ENCODE peak calls at places on chromosomes 12 and 14, in six cellular contexts. A is fibroblast of lung, V is tibial artery, Y is mucosa of descending colon, C is A673, X is PC-3. O is an unnamed sample.

GRCh38 chr12:5479761-5480160 is 47.9 kb downstream of the NTF3 start:
- DNase-seq in A (no peak), V (no peak), Y (no peak), C (no peak), X (no peak), O (no peak)

GRCh38 chr14:101318271-101318670 is 243.0 kb upstream of the DIO3 start:
- DNase-seq in A (no peak), V (no peak), Y (no peak), C (no peak), X (no peak), O (no peak)

GRCh38 chr12:4579305-4580097 is 17.5 kb downstream of the DYRK4 start:
- DNase-seq in A (peak; percentile 15), V (no peak), Y (no peak), C (peak; percentile 46), X (peak; percentile 5), O (no peak)

GRCh38 chr12:1618489-1618888 is 10.5 kb upstream of the WNT5B start:
- DNase-seq in A (no peak), V (no peak), Y (no peak), C (no peak), X (no peak), O (no peak)

GRCh38 chr12:113898466-113898865 is 67.7 kb downstream of the RBM19 start:
- DNase-seq in A (no peak), V (no peak), Y (no peak), C (no peak), X (no peak), O (no peak)

GRCh38 chr14:70821916-70822705 is 12.8 kb upstream of the MAP3K9 start:
- DNase-seq in A (peak; percentile 28), V (peak; percentile 36), Y (peak; percentile 54), C (peak; percentile 71), X (peak; percentile 41), O (no peak)

GRCh38 chr12:115155665-115156645 is 472.0 kb upstream of the TBX3 start:
- DNase-seq in A (peak; percentile 58), V (no peak), Y (no peak), C (no peak), X (peak; percentile 99), O (peak; percentile 99)

GRCh38 chr14:28671425-28671824 is 95.2 kb upstream of the FOXG1 start:
- DNase-seq in A (peak; percentile 53), V (no peak), Y (no peak), C (peak; percentile 3), X (peak; percentile 60), O (no peak)

GRCh38 chr12:51759175-51759574 is 89.3 kb downstream of the FIGNL2 start:
- DNase-seq in A (no peak), V (no peak), Y (no peak), C (no peak), X (peak; percentile 83), O (no peak)

GRCh38 chr12:124655317-124656213 is 88.2 kb upstream of the NCOR2 start:
- DNase-seq in A (peak; percentile 97), V (peak; percentile 55), Y (peak; percentile 60), C (peak; percentile 66), X (no peak), O (peak; percentile 73)

GRCh38 chr14:99602788-99603415 is 1.1 kb downstream of the CCDC85C start:
- DNase-seq in A (no peak), V (no peak), Y (peak; percentile 64), C (no peak), X (no peak), O (no peak)

GRCh38 chr12:49548481-49548821 is 9.6 kb downstream of the KCNH3 start:
- DNase-seq in A (no peak), V (no peak), Y (no peak), C (peak; percentile 40), X (no peak), O (no peak)

GRCh38 chr14:44745371-44745770 is 216.4 kb downstream of the KLHL28 start:
- DNase-seq in A (no peak), V (no peak), Y (no peak), C (no peak), X (no peak), O (no peak)
- TF ChIP-seq CTCF in A (no peak), V (no peak), Y (no peak), C (no peak), X (no peak), O (no peak)

DNA sequence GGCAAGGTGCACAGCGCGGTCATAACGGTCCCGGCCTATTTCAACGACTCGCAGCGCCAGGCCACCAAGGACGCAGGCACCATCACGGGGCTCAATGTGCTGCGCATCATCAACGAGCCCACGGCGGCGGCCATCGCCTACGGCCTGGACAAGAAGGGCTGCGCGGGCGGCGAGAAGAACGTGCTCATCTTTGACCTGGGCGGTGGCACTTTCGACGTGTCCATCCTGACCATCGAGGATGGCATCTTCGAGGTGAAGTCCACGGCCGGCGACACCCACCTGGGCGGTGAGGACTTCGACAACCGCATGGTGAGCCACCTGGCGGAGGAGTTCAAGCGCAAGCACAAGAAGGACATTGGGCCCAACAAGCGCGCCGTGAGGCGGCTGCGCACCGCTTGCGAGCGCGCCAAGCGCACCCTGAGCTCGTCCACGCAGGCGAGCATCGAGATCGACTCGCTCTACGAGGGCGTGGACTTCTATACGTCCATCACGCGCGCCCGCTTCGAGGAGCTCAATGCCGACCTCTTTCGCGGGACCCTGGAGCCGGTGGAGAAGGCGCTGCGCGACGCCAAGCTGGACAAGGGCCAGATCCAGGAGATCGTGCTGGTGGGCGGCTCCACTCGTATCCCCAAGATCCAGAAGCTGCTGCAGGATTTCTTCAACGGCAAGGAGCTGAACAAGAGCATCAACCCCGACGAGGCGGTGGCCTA is 875 bp downstream of the HSPA2 start:
- DNase-seq in A (peak; percentile 4), V (no peak), Y (peak; percentile 58), C (no peak), X (no peak), O (no peak)
- H3K4me3 ChIP-seq in A (peak overlapping the region; percentile 53), V (peak overlapping the region; percentile 64), Y (no peak overlapping the region), C (peak overlapping the region; percentile 59), X (peak overlapping the region; percentile 61), O (peak overlapping the region; percentile 46)

DNA sequence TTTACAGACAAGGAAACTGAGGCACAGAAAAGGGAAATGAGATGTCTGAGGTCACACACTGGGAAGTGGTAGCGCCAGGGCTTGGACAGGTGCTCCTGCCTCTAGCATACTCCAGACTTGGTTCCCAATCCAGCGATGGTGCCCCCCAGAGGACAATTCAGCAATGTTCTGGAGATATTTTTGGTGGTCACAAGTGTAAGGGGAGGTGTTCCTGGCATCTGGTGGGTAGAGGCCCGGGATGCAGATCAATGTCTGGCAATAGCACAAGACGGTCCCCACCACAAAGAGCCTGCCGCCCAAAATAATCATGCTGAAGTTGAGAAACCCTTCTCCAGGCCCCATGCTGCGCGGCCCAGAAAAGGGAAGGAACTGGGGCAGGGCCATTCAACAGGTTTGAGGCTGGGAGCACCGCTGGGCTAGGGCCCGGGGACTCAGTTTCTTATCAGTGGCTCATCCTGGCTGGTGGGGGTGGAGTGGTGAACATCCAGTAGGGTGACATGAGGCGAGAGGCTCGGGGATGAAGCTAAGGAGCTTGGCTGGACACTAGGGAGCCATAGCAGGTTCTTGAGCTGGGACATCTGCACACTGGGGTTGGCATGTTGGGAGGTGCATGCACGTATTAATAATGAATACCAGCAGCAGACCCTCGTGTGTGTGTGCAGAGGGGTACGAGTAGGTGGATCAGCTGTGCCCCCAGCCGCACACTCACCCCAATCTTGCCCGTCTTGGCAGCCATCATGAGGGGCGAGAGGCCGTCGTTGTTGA is 35.1 kb downstream of the TRPV4 start:
- DNase-seq in A (no peak), V (no peak), Y (no peak), C (peak; percentile 38), X (peak; percentile 44), O (no peak)
- TF ChIP-seq CTCF in A (peak; percentile 19), V (no peak), Y (no peak), C (peak; percentile 51), X (peak; percentile 66), O (peak; percentile 29)

DNA sequence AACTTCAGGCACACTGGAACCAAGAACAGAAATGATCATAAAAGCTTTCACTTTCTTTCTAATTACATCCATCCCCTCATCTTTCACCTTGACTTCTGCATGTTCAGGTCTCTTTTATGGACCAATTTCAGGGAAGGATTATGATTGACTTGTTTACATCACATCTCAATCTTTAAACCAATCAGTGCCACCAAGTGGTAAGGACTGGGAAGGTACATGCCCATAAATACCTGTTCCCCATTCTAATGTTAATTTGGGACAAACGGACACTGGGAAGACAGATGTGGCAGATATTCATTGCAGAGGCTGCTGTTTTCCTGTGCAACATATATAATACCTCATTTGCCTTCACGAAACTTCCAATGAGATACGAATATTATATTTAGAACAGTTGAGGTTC is 978.1 kb downstream of the GALC start:
- DNase-seq in A (no peak), V (no peak), Y (no peak), C (peak; percentile 32), X (no peak), O (no peak)
- H3K4me3 ChIP-seq in A (no peak overlapping the region), V (no peak overlapping the region), Y (no peak overlapping the region), C (no peak overlapping the region), X (no peak overlapping the region), O (no peak overlapping the region)

DNA sequence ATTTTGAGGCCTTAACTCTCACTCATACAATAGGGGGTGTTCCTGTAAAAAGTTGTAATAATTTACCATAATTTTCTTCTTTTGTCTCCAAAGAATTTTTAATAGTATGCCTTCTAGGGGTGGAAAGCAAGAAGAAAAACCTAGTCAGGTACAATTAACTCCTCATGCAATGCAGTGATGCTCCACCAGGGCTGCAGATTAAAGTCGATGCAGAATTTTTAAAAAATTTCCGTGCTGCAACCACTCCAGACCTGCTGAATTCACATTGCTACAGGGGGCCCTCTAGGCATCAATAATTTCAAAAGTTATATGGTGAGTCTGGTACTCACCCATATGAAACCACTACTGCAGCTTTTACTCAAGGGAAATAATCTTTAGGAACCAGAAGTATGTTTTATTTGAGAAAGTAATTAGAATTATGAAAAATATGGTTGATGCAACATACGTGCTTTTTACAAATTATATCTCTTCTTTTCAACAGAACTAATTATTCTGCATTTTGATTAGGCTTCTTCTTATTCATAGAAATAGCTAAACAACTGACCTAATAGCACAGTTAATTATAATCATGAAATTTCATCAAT is 353.2 kb downstream of the BCAT1 start:
- DNase-seq in A (peak; percentile 32), V (no peak), Y (no peak), C (peak; percentile 69), X (no peak), O (no peak)
- TF ChIP-seq CTCF in A (peak; percentile 59), V (no peak), Y (no peak), C (peak; percentile 60), X (peak; percentile 31), O (peak; percentile 27)

GRCh38 chr12:92365333-92365732 is 219.7 kb upstream of the BTG1 start:
- DNase-seq in A (no peak), V (no peak), Y (no peak), C (no peak), X (no peak), O (no peak)
- H3K4me3 ChIP-seq in A (no peak overlapping the region), V (no peak overlapping the region), Y (no peak overlapping the region), C (no peak overlapping the region), X (no peak overlapping the region), O (no peak overlapping the region)

GRCh38 chr14:63727736-63728728 is at the start of gene SGPP1:
- DNase-seq in A (peak; percentile 67), V (peak; percentile 69), Y (peak; percentile 89), C (peak; percentile 84), X (peak; percentile 84), O (peak; percentile 16)
- TF ChIP-seq CTCF in A (peak; percentile 32), V (peak; percentile 9), Y (no peak), C (peak; percentile 40), X (peak; percentile 32), O (peak; percentile 31)

GRCh38 chr12:12032260-12032761 is 38.4 kb upstream of the BCL2L14 start:
- DNase-seq in A (no peak), V (no peak), Y (peak; percentile 67), C (no peak), X (no peak), O (no peak)
- H3K4me3 ChIP-seq in A (no peak overlapping the region), V (peak overlapping the region; percentile 61), Y (no peak overlapping the region), C (no peak overlapping the region), X (no peak overlapping the region), O (no peak overlapping the region)